ENCODE peak calls at places on chromosome 21, in six cellular contexts. Z, J, K, O, C and D are unnamed samples.

GRCh38 chr21:26784974-26785373 is 60.2 kb downstream of the ADAMTS1 start:
- DNase-seq in K (no peak), O (no peak), Z (no peak), C (no peak), J (no peak), D (no peak)

GRCh38 chr21:28746166-28746565 is 246.5 kb downstream of the LTN1 start:
- DNase-seq in O (no peak), C (no peak), Z (no peak), J (no peak), K (no peak), D (no peak)

GRCh38 chr21:42843021-42843420 is 36.3 kb downstream of the WDR4 start:
- DNase-seq in K (no peak), O (no peak), C (no peak), J (peak; percentile 11), Z (no peak), D (no peak)

GRCh38 chr21:19535356-19535755 is 1131.8 kb upstream of the TMPRSS15 start:
- DNase-seq in K (no peak), O (no peak), C (no peak), J (no peak), Z (no peak), D (no peak)

GRCh38 chr21:35015435-35016024 is 33.6 kb downstream of the RUNX1 start:
- DNase-seq in K (peak; percentile 5), O (no peak), J (no peak), C (no peak), Z (no peak), D (no peak)

GRCh38 chr21:27104749-27105439 is 138.0 kb upstream of the ADAMTS5 start:
- DNase-seq in K (no peak), C (peak; percentile 22), Z (no peak), J (no peak), O (peak; percentile 14), D (no peak)

GRCh38 chr21:34367320-34367935 is 3.6 kb downstream of the KCNE2 start:
- DNase-seq in O (peak; percentile 72), Z (peak; percentile 62), J (peak; percentile 75), C (peak; percentile 77), K (peak; percentile 74), D (peak; percentile 48)

GRCh38 chr21:43295016-43295958 is 126.5 kb downstream of the CRYAA start:
- DNase-seq in K (no peak), O (no peak), Z (no peak), J (no peak), C (no peak), D (no peak)

GRCh38 chr21:29372063-29372802 is 73.5 kb downstream of the BACH1 start:
- DNase-seq in K (peak; percentile 76), C (peak; percentile 83), J (no peak), O (peak; percentile 52), Z (peak; percentile 58), D (no peak)

DNA sequence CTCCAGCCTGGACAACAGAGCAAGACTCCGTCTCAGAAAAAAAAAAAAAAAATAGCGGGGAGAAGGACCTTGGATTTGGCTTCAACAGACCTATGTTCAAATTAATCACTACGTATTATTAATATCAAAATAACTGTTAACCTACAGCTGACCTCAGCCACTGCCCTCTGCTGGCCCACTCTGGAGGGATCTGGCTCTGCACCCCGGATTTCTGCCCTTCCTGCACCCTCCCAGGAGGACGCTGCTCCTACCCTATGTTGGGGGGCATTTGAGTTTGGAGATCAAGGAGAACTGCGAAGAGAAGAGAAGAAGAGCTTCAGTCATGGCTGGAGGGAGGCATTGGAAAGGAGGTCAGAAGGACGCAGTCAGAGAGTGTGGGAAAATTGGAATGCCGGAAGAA is 96.7 kb downstream of the PSMG1 start:
- DNase-seq in J (no peak), K (no peak), Z (no peak), O (no peak), C (no peak), D (no peak)
- TF ChIP-seq CTCF in J (no peak), K (peak; percentile 53), Z (no peak), O (no peak), C (peak; percentile 16), D (peak; percentile 36)

DNA sequence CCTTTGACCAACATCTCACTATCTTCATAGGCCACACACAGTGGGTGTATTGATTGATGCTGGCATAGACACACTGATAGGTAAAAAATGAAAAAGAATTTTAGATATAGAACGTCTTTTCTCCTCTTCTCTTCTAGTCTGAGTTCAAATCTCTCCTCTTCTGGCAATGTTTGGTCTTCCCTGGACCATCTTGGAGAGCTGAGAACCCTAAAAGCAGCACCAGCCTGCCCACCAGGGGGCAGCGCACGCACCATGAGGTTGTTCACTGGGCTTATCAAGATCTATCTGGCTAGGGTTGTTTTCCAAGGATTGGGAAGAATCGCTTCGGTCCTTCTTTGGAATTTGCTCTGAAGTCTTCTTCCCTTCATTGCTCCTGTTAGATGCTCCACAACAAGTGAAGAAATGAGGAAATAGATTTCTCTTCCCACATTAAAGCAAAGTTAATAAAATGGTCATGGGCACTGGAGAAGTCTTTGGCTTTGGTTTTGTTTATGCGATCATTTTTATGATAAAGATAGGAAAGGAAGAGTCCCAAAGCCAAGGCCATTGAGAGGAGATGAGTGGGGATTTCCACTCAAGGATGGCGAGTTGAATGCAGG is 104.0 kb upstream of the OLIG2 start:
- DNase-seq in Z (no peak), K (peak; percentile 86), O (no peak), J (peak; percentile 47), C (no peak), D (no peak)
- TF ChIP-seq CTCF in Z (peak; percentile 28), K (peak; percentile 84), O (peak; percentile 52), J (no peak), C (peak; percentile 54), D (peak; percentile 67)

GRCh38 chr21:44762221-44763049 is 39.2 kb downstream of the UBE2G2 start:
- DNase-seq in C (no peak), K (no peak), Z (no peak), J (peak; percentile 63), O (no peak), D (peak; percentile 62)

GRCh38 chr21:44761747-44762208 is 39.8 kb downstream of the UBE2G2 start:
- DNase-seq in Z (no peak), J (peak; percentile 60), K (no peak), O (no peak), C (no peak), D (peak; percentile 64)

GRCh38 chr21:44760376-44760775 is 41.2 kb downstream of the UBE2G2 start:
- DNase-seq in K (peak; percentile 37), O (no peak), C (no peak), J (peak; percentile 74), Z (no peak), D (peak; percentile 53)

GRCh38 chr21:44759628-44760285 is 41.9 kb downstream of the UBE2G2 start:
- DNase-seq in K (peak; percentile 31), O (no peak), J (peak; percentile 29), C (no peak), Z (no peak), D (peak; percentile 55)

GRCh38 chr21:44761011-44761729 is 40.5 kb downstream of the UBE2G2 start:
- DNase-seq in O (no peak), J (peak; percentile 58), C (no peak), K (peak; percentile 87), Z (no peak), D (peak; percentile 40)
- TF ChIP-seq CTCF in O (peak; percentile 55), J (no peak), C (peak; percentile 44), K (peak; percentile 87), Z (no peak), D (peak; percentile 63)

DNA sequence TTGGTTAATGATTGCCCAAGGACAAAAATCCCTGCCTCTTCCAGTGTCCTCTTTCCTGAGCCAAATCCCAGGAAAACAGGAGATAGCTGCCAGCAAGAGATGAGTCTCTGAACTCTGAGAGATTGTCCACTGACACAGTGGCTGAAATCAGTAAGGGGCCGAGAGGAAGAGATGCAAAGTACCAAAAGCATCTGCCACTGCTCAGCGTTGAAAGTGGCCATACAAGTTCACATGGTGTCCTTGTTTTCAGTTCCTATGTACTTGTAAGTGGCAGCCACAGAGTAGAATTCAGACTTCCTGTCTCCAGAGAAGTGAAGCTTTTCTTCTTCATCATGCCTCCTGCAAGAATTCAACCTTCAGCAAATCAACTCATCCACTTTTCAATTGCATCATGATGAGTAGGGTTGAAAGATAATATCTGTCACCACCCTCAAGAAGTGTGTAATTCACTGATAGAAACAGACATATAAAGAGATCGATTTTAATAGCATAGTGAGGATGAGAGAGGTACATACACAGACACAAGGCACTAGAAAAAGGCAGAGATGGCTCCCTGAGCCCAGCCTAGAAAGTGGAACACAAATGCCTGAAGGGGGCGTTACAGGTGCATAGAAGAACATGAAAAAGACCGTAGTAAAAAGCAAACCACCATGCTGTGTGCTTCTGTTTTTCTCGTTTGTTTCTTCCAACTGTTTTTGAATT is 185.8 kb downstream of the MRPL39 start:
- DNase-seq in O (no peak), Z (no peak), J (no peak), K (peak; percentile 71), C (peak; percentile 54), D (no peak)
- TF ChIP-seq CTCF in O (peak; percentile 15), Z (peak; percentile 26), J (no peak), K (peak; percentile 88), C (peak; percentile 64), D (peak; percentile 56)

DNA sequence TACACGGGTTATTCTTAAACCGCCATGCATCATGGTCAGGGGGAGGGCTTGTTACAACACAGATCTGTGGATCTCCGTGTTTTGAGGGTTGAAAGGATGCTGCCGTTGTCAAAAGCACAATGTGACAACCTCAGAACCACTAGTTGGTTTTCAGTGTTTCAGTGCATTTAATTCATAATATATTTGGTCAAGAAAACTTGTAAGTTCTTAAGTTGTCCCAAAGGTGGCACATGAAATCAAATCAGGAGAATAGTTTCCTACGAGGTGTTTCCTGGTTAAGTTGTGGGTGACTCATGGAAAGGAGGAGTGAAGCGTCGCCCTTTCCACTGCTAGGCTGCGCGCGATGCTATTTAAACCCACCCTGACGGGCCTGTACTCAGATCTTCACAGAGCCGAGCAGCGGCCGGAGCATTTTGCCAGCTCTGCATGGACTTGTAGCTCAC is 1531.5 kb upstream of the TPTE start:
- DNase-seq in O (no peak), C (no peak), J (peak; percentile 81), Z (no peak), K (peak; percentile 65), D (no peak)
- TF ChIP-seq CTCF in O (no peak), C (no peak), J (no peak), Z (no peak), K (no peak), D (no peak)